ENCODE peak calls at places on chromosomes 16 and 17, in nine cellular contexts. R is H7; H is psoas muscle; F is A549; M is GM12865; N is T-helper 2 cell; O is EH; D is substantia nigra; I is effector memory CD4-positive, alpha-beta T cell. V is an unnamed sample.

GRCh38 chr16:2333772-2334379 is 6.7 kb downstream of the ABCA3 start:
- DNase-seq in R (no peak), H (no peak), F (peak; percentile 42), M (no peak), N (no peak), O (peak; percentile 80), D (no peak), I (no peak), V (no peak)

GRCh38 chr17:45338996-45339535 is 22.2 kb upstream of the MAP3K14 start:
- DNase-seq in R (no peak), H (no peak), F (no peak), M (no peak), N (no peak), O (no peak), D (no peak), I (no peak), V (no peak)

GRCh38 chr16:11470676-11471415 is 115.9 kb downstream of the LITAF start:
- DNase-seq in R (no peak), H (no peak), F (no peak), M (no peak), N (no peak), O (peak; percentile 35), D (no peak), I (no peak), V (no peak)

GRCh38 chr17:57366558-57367351 is 110.4 kb downstream of the MSI2 start:
- DNase-seq in R (no peak), H (no peak), F (peak; percentile 62), M (peak; percentile 39), N (no peak), O (no peak), D (no peak), I (no peak), V (no peak)

GRCh38 chr17:64073771-64074703 is 53.6 kb upstream of the ICAM2 start:
- DNase-seq in R (no peak), H (no peak), F (no peak), M (peak; percentile 79), N (no peak), O (no peak), D (no peak), I (no peak), V (no peak)

GRCh38 chr17:81370304-81370703 is 25.0 kb upstream of the BAHCC1 start:
- DNase-seq in R (no peak), H (no peak), F (no peak), M (no peak), N (no peak), O (no peak), D (no peak), I (no peak), V (no peak)

GRCh38 chr16:11354733-11355574 is 9.7 kb downstream of the RMI2 start:
- DNase-seq in R (no peak), H (no peak), F (no peak), M (peak; percentile 91), N (no peak), O (peak; percentile 26), D (no peak), I (peak; percentile 40), V (no peak)

GRCh38 chr16:16033208-16033717 is 83.8 kb downstream of the ABCC1 start:
- DNase-seq in R (no peak), H (no peak), F (no peak), M (peak; percentile 49), N (no peak), O (no peak), D (no peak), I (no peak), V (no peak)

GRCh38 chr16:76970745-76971099 is 220.3 kb upstream of the MON1B start:
- DNase-seq in R (no peak), H (no peak), F (peak; percentile 20), M (no peak), N (no peak), O (no peak), D (no peak), I (no peak), V (no peak)